ENCODE peak calls at places on chromosome 4, in ten cellular contexts. X is stimulated activated CD4-positive, alpha-beta T cell treated with anti-CD3 and anti-CD28 coated beads, Interleukin-2, amount 100 ng/mL, for 4 hours; T is stimulated activated CD8-positive, alpha-beta memory T cell treated with anti-CD3 and anti-CD28 coated beads, Interleukin-15, amount 100 ng/mL, for 24 hours; J is SK-MEL-5; R is astrocyte of the hippocampus; V is testis; M is left kidney; P is WTC11; A is BJ; Q is epithelial cell of esophagus. K is an unnamed sample.

GRCh38 chr4:122733805-122734155 is 1.3 kb downstream of the BBS12 start:
- DNase-seq in J (no peak), X (no peak), M (peak), A (no peak), Q (no peak), V (no peak), R (no peak), T (no peak), P (no peak), K (no peak)

GRCh38 chr4:137474711-137475301 is 57.5 kb downstream of the PCDH18 start:
- DNase-seq in M (peak), V (peak), Q (no peak), T (no peak), P (no peak), X (no peak), J (no peak), A (no peak), R (peak), K (no peak)

GRCh38 chr4:73764513-73764912 is 24.1 kb downstream of the CXCL8 start:
- DNase-seq in P (no peak), J (no peak), Q (peak), M (no peak), T (no peak), A (no peak), R (no peak), V (no peak), X (no peak), K (no peak)

GRCh38 chr4:56106755-56107154 is 158.0 kb downstream of the CEP135 start:
- DNase-seq in J (no peak), R (no peak), V (no peak), T (no peak), M (peak), X (no peak), Q (no peak), A (no peak), P (no peak), K (no peak)

GRCh38 chr4:26039950-26040349 is 125.9 kb downstream of the SMIM20 start:
- DNase-seq in R (no peak), T (no peak), M (no peak), A (no peak), J (no peak), Q (no peak), V (no peak), X (no peak), P (no peak), K (no peak)

GRCh38 chr4:41256131-41256739 is 493 bp upstream of the UCHL1 start:
- DNase-seq in J (no peak), A (no peak), P (peak), V (no peak), M (peak), X (no peak), T (no peak), R (peak), Q (no peak), K (no peak)

GRCh38 chr4:119794681-119795080 is 166.1 kb upstream of the PDE5A start:
- DNase-seq in T (no peak), A (no peak), M (no peak), P (no peak), X (no peak), R (no peak), J (peak), Q (peak), V (no peak), K (no peak)

GRCh38 chr4:128782076-128782715 is 27.3 kb upstream of the JADE1 start:
- DNase-seq in V (no peak), A (no peak), Q (peak), R (no peak), J (peak), X (peak), P (peak), T (no peak), M (peak), K (peak)

GRCh38 chr4:113503691-113504090 is 257.8 kb downstream of the CAMK2D start:
- DNase-seq in P (no peak), V (no peak), J (peak), M (no peak), T (no peak), R (no peak), Q (no peak), A (no peak), X (no peak), K (no peak)

GRCh38 chr4:37922323-37922722 is 31.4 kb downstream of the TBC1D1 start:
- DNase-seq in V (no peak), P (no peak), J (no peak), T (no peak), A (no peak), R (peak), Q (peak), X (no peak), M (no peak), K (no peak)

GRCh38 chr4:182604161-182604591 is 313.0 kb downstream of the DCTD start:
- DNase-seq in A (no peak), R (peak), T (no peak), Q (peak), X (no peak), V (no peak), M (no peak), P (no peak), J (peak), K (no peak)

GRCh38 chr4:147355849-147356248 is 125.0 kb upstream of the EDNRA start:
- DNase-seq in R (no peak), A (no peak), Q (peak), T (no peak), J (no peak), M (peak), X (no peak), V (no peak), P (no peak), K (no peak)

GRCh38 chr4:117376700-117377099 is 291.3 kb upstream of the TRAM1L1 start:
- DNase-seq in P (no peak), V (no peak), A (no peak), Q (no peak), T (no peak), J (no peak), R (no peak), X (no peak), M (no peak), K (no peak)

GRCh38 chr4:65592089-65592488 is 78.2 kb downstream of the EPHA5 start:
- DNase-seq in P (peak), X (no peak), T (no peak), Q (no peak), V (no peak), J (no peak), A (no peak), M (peak), R (no peak), K (no peak)

GRCh38 chr4:176288020-176288419 is 19.0 kb upstream of the ASB5 start:
- DNase-seq in M (no peak), X (no peak), Q (no peak), P (no peak), R (no peak), A (no peak), T (no peak), V (no peak), J (no peak), K (no peak)

GRCh38 chr4:54073481-54073880 is 9.1 kb upstream of the CHIC2 start:
- DNase-seq in A (no peak), P (no peak), V (no peak), T (no peak), Q (peak), X (no peak), R (no peak), M (no peak), J (no peak), K (no peak)

GRCh38 chr4:83389037-83389755 is 54.5 kb upstream of the HPSE start:
- DNase-seq in R (no peak), X (no peak), T (no peak), J (no peak), M (peak), A (no peak), V (no peak), P (no peak), Q (no peak), K (no peak)

GRCh38 chr4:42716996-42717395 is 60.1 kb upstream of the ATP8A1 start:
- DNase-seq in J (no peak), R (no peak), A (no peak), M (no peak), T (no peak), P (no peak), X (no peak), V (no peak), Q (no peak), K (no peak)

GRCh38 chr4:8355864-8356565 is 84.5 kb downstream of the ACOX3 start:
- DNase-seq in P (no peak), X (no peak), T (no peak), R (peak), A (no peak), V (peak), M (no peak), J (no peak), Q (peak), K (no peak)

GRCh38 chr4:66266035-66266434 is 595.7 kb upstream of the EPHA5 start:
- DNase-seq in X (no peak), R (no peak), Q (no peak), A (no peak), T (no peak), M (peak), J (no peak), V (no peak), P (peak), K (no peak)

GRCh38 chr4:2789801-2790582 is 2.9 kb upstream of the SH3BP2 start:
- DNase-seq in R (peak), M (peak), X (no peak), J (no peak), T (no peak), P (peak), Q (no peak), V (no peak), A (no peak), K (no peak)

GRCh38 chr4:150679767-150680088 is 97.8 kb downstream of the MAB21L2 start:
- DNase-seq in R (no peak), Q (peak), M (no peak), V (no peak), P (no peak), A (no peak), X (no peak), T (no peak), J (no peak), K (no peak)

GRCh38 chr4:5685296-5685695 is 23.1 kb downstream of the EVC2 start:
- DNase-seq in Q (no peak), T (no peak), P (no peak), R (no peak), X (no peak), J (no peak), A (no peak), V (no peak), M (no peak), K (no peak)

GRCh38 chr4:38621004-38621684 is 42.9 kb upstream of the KLF3 start:
- DNase-seq in X (no peak), J (peak), M (no peak), A (peak), P (no peak), T (no peak), R (peak), V (peak), Q (peak), K (no peak)

GRCh38 chr4:77852892-77853495 is 9.6 kb upstream of the MRPL1 start:
- DNase-seq in X (peak), T (no peak), P (no peak), J (no peak), R (no peak), V (no peak), A (no peak), M (no peak), Q (no peak), K (peak)

GRCh38 chr4:1783011-1783410 is 10.1 kb upstream of the FGFR3 start:
- DNase-seq in Q (peak), A (no peak), J (no peak), P (no peak), R (no peak), M (no peak), T (no peak), V (no peak), X (no peak), K (no peak)

GRCh38 chr4:152165146-152165545 is 370.7 kb downstream of the FBXW7 start:
- DNase-seq in J (no peak), V (no peak), Q (peak), T (no peak), A (peak), M (no peak), R (peak), X (no peak), P (no peak), K (no peak)

GRCh38 chr4:108830509-108831244 is 67.8 kb upstream of the ETNPPL start:
- DNase-seq in R (peak), Q (no peak), P (no peak), A (no peak), J (peak), M (peak), V (peak), T (no peak), X (no peak), K (no peak)

GRCh38 chr4:148654131-148654530 is 211.9 kb upstream of the NR3C2 start:
- DNase-seq in X (no peak), T (no peak), V (no peak), R (no peak), P (no peak), A (no peak), J (no peak), M (no peak), Q (peak), K (no peak)

GRCh38 chr4:55458164-55458563 is 62.4 kb downstream of the TMEM165 start:
- DNase-seq in J (no peak), A (no peak), R (peak), P (no peak), Q (peak), X (no peak), M (no peak), V (no peak), T (no peak), K (no peak)

GRCh38 chr4:129064717-129065116 is 28.6 kb downstream of the SCLT1 start:
- DNase-seq in V (no peak), T (no peak), X (no peak), R (peak), A (peak), J (no peak), P (no peak), Q (no peak), M (no peak), K (no peak)

GRCh38 chr4:147749811-147750321 is 18.0 kb downstream of the ARHGAP10 start:
- DNase-seq in T (no peak), X (no peak), R (peak), P (no peak), Q (no peak), M (peak), V (no peak), J (no peak), A (no peak), K (no peak)

GRCh38 chr4:123230061-123230460 is 166.5 kb upstream of the SPRY1 start:
- DNase-seq in A (no peak), M (no peak), X (no peak), V (no peak), Q (no peak), R (no peak), T (no peak), J (no peak), P (no peak), K (no peak)

GRCh38 chr4:1347410-1347864 is 429 bp downstream of the UVSSA start:
- DNase-seq in Q (peak), V (peak), P (peak), A (no peak), J (peak), R (peak), X (no peak), T (peak), M (peak), K (no peak)

GRCh38 chr4:71713611-71714203 is 70.2 kb downstream of the GC start:
- DNase-seq in V (no peak), P (no peak), X (no peak), M (peak), J (peak), T (no peak), A (no peak), R (peak), Q (peak), K (peak)

GRCh38 chr4:111066887-111067286 is 444.0 kb upstream of the PITX2 start:
- DNase-seq in T (no peak), P (no peak), R (peak), J (no peak), M (peak), V (no peak), Q (peak), X (no peak), A (no peak), K (no peak)

GRCh38 chr4:122889726-122890125 is 32.7 kb downstream of the NUDT6 start:
- DNase-seq in Q (peak), P (no peak), J (no peak), A (no peak), M (no peak), X (no peak), V (no peak), T (no peak), R (no peak), K (no peak)